ENCODE peak calls at places on chromosomes 11 and 22, in four cellular contexts. B, X, D and H are unnamed samples.
A peak's percentile ranks its signal among the peaks of the same experiment; 100 is the strongest.

GRCh38 chr11:1803246-1803645 is 31.5 kb upstream of the SYT8 start:
- DNase-seq in B (no peak), X (no peak), D (no peak), H (no peak)

GRCh38 chr11:110134120-110134519 is 40.9 kb downstream of the ZC3H12C start:
- DNase-seq in B (no peak), X (peak; percentile 26), D (no peak), H (no peak)

GRCh38 chr22:19942071-19942885 is 660 bp upstream of the TXNRD2 start:
- DNase-seq in B (no peak), X (peak; percentile 80), D (peak; percentile 69), H (no peak)

GRCh38 chr11:114315749-114316368 is 19.7 kb downstream of the NNMT start:
- DNase-seq in B (no peak), X (peak; percentile 43), D (no peak), H (no peak)

GRCh38 chr22:38455530-38456271 is 702 bp upstream of the KCNJ4 start:
- DNase-seq in B (no peak), X (peak; percentile 46), D (peak; percentile 26), H (no peak)

GRCh38 chr11:11081786-11082185 is 223.9 kb upstream of the ZBED5 start:
- DNase-seq in B (no peak), X (no peak), D (no peak), H (no peak)

GRCh38 chr22:37334859-37335818 is 52.8 kb downstream of the CYTH4 start:
- DNase-seq in B (no peak), X (peak; percentile 28), D (no peak), H (no peak)

GRCh38 chr22:38104084-38104483 is 6.4 kb downstream of the BAIAP2L2 start:
- DNase-seq in B (no peak), X (peak; percentile 33), D (peak; percentile 11), H (no peak)

GRCh38 chr11:30596832-30597231 is 10.7 kb upstream of the MPPED2 start:
- DNase-seq in B (no peak), X (no peak), D (no peak), H (no peak)

GRCh38 chr22:43401661-43402060 is 10.2 kb upstream of the MPPED1 start:
- DNase-seq in B (no peak), X (no peak), D (no peak), H (no peak)

GRCh38 chr22:27990879-27991278 is 71.8 kb upstream of the PITPNB start:
- DNase-seq in B (peak; percentile 20), X (peak; percentile 63), D (peak; percentile 8), H (peak; percentile 82)

GRCh38 chr22:43996981-43997265 is 27.2 kb upstream of the PARVB start:
- DNase-seq in B (no peak), X (no peak), D (no peak), H (no peak)

GRCh38 chr22:20970939-20971657 is 4.0 kb downstream of the AIFM3 start:
- DNase-seq in B (no peak), X (no peak), D (no peak), H (no peak)

GRCh38 chr22:22693531-22693884 is 49.1 kb downstream of the GGTLC2 start:
- DNase-seq in B (no peak), X (no peak), D (no peak), H (no peak)

GRCh38 chr11:15223318-15223717 is 108.6 kb downstream of the INSC start:
- DNase-seq in B (no peak), X (no peak), D (peak; percentile 4), H (no peak)

GRCh38 chr22:41197046-41197807 is 7.9 kb upstream of the L3MBTL2 start:
- DNase-seq in B (peak; percentile 84), X (peak; percentile 54), D (peak; percentile 35), H (peak; percentile 89)

GRCh38 chr11:70555092-70555491 is 156.8 kb downstream of the CTTN start:
- DNase-seq in B (no peak), X (no peak), D (no peak), H (no peak)